ENCODE peak calls at places on chromosomes 2 and 18, in six cellular contexts. E is uterus, D is gastrocnemius medialis, N is heart left ventricle, L is spleen, O is testis. B is an unnamed sample.

GRCh38 chr2:102449370-102449974 is 23.6 kb upstream of the SLC9A4 start:
- DNase-seq in E (peak; percentile 27), D (no peak), N (no peak), L (no peak), O (peak; percentile 59), B (peak; percentile 5)

GRCh38 chr2:239376942-239377531 is 23.8 kb downstream of the HDAC4 start:
- DNase-seq in E (no peak), D (no peak), N (peak; percentile 17), L (peak; percentile 69), O (no peak), B (no peak)

GRCh38 chr2:120108749-120109148 is 95.9 kb downstream of the EPB41L5 start:
- DNase-seq in E (no peak), D (no peak), N (no peak), L (no peak), O (no peak), B (no peak)

GRCh38 chr2:43178602-43179542 is 47.5 kb downstream of the ZFP36L2 start:
- DNase-seq in E (peak; percentile 88), D (peak; percentile 83), N (peak; percentile 82), L (peak; percentile 89), O (peak; percentile 62), B (peak; percentile 88)

GRCh38 chr2:113053666-113054435 is 1.2 kb upstream of the IL36B start:
- DNase-seq in E (no peak), D (no peak), N (no peak), L (no peak), O (no peak), B (no peak)

GRCh38 chr2:78676921-78677696 is 348.4 kb upstream of the REG3G start:
- DNase-seq in E (no peak), D (no peak), N (no peak), L (no peak), O (peak; percentile 19), B (no peak)

GRCh38 chr2:226873051-226873620 is 37.3 kb downstream of the RHBDD1 start:
- DNase-seq in E (no peak), D (no peak), N (no peak), L (no peak), O (no peak), B (no peak)

GRCh38 chr2:31411771-31412170 is 2.8 kb downstream of the XDH start:
- DNase-seq in E (no peak), D (no peak), N (no peak), L (no peak), O (no peak), B (no peak)

GRCh38 chr18:58979615-58980014 is 114.9 kb downstream of the ZNF532 start:
- DNase-seq in E (no peak), D (no peak), N (no peak), L (no peak), O (no peak), B (no peak)

GRCh38 chr18:48125724-48126123 is 195.3 kb upstream of the SMAD2 start:
- DNase-seq in E (no peak), D (no peak), N (no peak), L (no peak), O (no peak), B (no peak)

GRCh38 chr2:240791211-240791800 is 28.7 kb downstream of the KIF1A start:
- DNase-seq in E (no peak), D (no peak), N (no peak), L (peak; percentile 59), O (no peak), B (no peak)

GRCh38 chr2:174969091-174969734 is 36.0 kb downstream of the CHN1 start:
- DNase-seq in E (no peak), D (no peak), N (no peak), L (no peak), O (no peak), B (no peak)

GRCh38 chr18:9102391-9103216 is at the start of gene NDUFV2:
- DNase-seq in E (peak; percentile 98), D (peak; percentile 95), N (peak; percentile 98), L (peak; percentile 100), O (peak; percentile 97), B (peak; percentile 83)

GRCh38 chr2:162833345-162833744 is 5.2 kb downstream of the KCNH7 start:
- DNase-seq in E (no peak), D (no peak), N (no peak), L (no peak), O (no peak), B (no peak)

GRCh38 chr2:9709539-9710285 is 78.9 kb upstream of the YWHAQ start:
- DNase-seq in E (no peak), D (no peak), N (no peak), L (no peak), O (no peak), B (no peak)

GRCh38 chr2:150508497-150509137 is 21.1 kb upstream of the RND3 start:
- DNase-seq in E (no peak), D (no peak), N (no peak), L (no peak), O (no peak), B (no peak)

GRCh38 chr2:112301171-112301584 is 25.8 kb downstream of the ZC3H6 start:
- DNase-seq in E (no peak), D (no peak), N (no peak), L (no peak), O (no peak), B (no peak)

DNA sequence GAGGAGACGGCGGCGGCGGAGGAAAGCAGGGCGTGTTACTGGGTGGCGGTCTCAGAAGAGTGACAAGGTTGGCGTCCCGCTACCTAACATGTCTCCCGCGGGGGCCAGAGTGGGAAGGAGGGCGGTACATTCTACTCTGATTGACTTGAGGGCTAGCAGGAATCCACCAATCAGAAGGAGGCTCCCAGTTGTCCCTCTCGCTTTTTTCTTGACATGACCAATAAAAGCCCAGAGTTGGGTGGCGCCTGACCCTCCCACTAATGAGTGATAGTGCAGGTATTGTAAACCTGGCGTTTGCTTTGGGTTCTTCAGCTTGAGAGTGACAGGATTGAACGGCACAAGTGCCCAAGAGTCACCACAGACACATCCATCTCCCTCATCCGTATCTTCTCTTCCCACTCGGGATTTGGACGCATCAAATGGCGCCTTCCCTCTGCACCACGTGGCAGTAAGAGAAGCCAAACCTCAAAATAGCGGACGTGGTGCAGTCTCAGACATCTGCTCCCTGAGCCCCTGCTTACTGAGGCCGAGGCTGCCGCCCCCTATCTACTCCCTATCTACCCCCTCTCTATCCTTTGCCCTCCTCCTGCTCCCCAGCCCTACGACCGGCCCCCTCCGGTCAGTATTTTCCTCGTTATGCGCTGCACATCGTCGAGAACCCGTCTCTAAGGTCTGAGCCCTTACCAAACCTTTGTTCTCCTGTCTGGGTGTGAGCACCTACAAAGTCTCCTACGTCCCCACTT is 746 bp upstream of the FAM161A start:
- DNase-seq in E (peak; percentile 82), D (peak; percentile 90), N (peak; percentile 91), L (peak; percentile 92), O (peak; percentile 97), B (peak; percentile 81)
- TF ChIP-seq POLR2A in E (no peak), D (no peak), N (peak; percentile 15), L (no peak), O (no peak), B (peak; percentile 28)

DNA sequence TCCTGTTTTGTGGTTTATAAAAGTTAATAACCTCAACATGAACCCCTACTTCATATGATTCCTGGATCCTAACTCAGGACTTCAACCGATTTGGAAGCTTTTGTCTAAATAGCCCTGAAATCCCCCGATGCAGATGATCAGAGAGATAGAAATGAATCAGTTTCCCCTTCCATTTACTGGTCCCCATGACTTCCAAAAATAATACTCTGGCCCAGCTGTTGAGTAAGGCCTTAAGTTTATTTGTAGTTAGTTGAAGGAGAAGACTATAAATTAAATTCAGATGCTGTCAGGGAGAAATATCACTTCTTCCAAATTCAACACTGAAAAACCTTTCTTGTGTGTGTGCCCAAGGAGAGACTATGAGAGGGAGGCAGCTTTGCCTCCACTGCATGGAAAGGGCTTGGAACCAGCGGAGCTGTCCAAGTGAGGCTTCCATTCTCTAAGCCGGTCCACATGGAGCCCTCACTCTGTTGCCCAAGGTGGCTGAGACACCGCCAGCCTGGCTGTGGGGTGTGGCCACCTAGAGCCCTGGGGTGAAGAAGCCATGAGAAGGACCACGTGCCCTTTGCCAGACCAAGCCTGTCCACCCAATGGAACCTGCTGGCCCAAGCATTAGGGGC is 53.6 kb downstream of the PIEZO2 start:
- DNase-seq in E (no peak), D (no peak), N (no peak), L (no peak), O (no peak), B (no peak)
- TF ChIP-seq POLR2A in E (no peak), D (no peak), N (no peak), L (no peak), O (no peak), B (no peak)

DNA sequence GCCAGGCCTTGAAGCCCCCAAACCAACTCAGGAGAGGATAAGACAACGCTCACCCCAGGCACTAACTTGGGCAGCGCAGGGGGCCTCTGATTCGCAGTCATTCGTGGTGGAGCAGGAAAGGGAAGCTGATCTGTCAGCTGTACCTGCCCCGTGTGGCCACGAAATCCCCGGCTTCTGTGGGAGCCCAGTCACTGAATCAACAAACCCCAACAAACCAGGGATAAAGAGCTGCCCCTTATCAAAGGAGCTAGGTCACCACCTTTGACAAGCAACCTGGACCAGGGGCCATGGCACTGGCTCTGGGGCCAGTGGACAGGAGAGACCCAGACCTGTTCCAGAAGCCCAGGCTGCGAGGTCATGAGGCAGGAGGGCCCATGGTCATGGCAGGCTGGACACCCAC is 14.5 kb downstream of the SDC1 start:
- DNase-seq in E (no peak), D (no peak), N (no peak), L (no peak), O (no peak), B (no peak)
- TF ChIP-seq POLR2A in E (no peak), D (no peak), N (no peak), L (no peak), O (no peak), B (no peak)

GRCh38 chr2:223896751-223897320 is 48.3 kb downstream of the WDFY1 start:
- DNase-seq in E (no peak), D (no peak), N (no peak), L (no peak), O (no peak), B (no peak)
- TF ChIP-seq POLR2A in E (no peak), D (no peak), N (no peak), L (no peak), O (no peak), B (no peak)

GRCh38 chr2:56382466-56382865 is 198.7 kb downstream of the CCDC85A start:
- DNase-seq in E (no peak), D (no peak), N (no peak), L (no peak), O (no peak), B (no peak)

GRCh38 chr2:56390644-56391043 is 206.9 kb downstream of the CCDC85A start:
- DNase-seq in E (no peak), D (no peak), N (no peak), L (no peak), O (no peak), B (no peak)

GRCh38 chr2:56380861-56381260 is 197.1 kb downstream of the CCDC85A start:
- DNase-seq in E (no peak), D (no peak), N (no peak), L (no peak), O (no peak), B (no peak)

DNA sequence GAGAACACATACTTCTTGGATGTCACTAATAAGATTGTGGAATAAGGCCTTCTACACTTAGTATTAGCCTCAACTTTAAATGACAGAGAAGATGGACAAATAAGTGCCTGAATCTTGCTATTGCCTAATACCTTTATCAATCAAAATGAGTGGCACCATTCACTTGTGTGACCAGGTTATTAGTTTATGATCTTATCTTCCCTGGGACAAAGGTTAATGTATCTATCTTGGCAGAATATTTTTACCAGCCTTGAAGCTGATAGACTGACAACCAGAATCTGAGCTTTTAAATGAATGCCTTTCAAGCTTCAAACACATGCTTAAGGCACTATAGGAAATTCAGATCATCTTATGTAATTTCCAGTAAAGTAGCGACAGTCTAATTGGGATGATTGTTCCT is 202.9 kb downstream of the CCDC85A start:
- DNase-seq in E (no peak), D (no peak), N (no peak), L (no peak), O (no peak), B (no peak)
- TF ChIP-seq POLR2A in E (no peak), D (no peak), N (no peak), L (no peak), O (no peak), B (no peak)

B was measured in H54.